ENCODE peak calls at places on chromosome 2, in six cellular contexts. M is effector CD4-positive, alpha-beta T cell; B is LoVo; D is CD8-positive, alpha-beta T cell; C is stomach; O is stimulated activated naive B cell treated with anti-CD40 and anti-IgM and Interleukin-4, amounts not matched to agents 10 μg/mL and 1 μg/mL and 100 μg/mL, for 72 hours. W is an unnamed sample.

GRCh38 chr2:502831-503230 is 174.4 kb downstream of the TMEM18 start:
- DNase-seq in M (no peak), B (no peak), D (no peak), C (no peak), O (no peak), W (no peak)

GRCh38 chr2:235827585-235827992 is 333.7 kb downstream of the AGAP1 start:
- DNase-seq in M (no peak), B (peak; percentile 46), D (no peak), C (no peak), O (no peak), W (no peak)

GRCh38 chr2:70983506-70984227 is 5.2 kb downstream of the ANKRD53 start:
- DNase-seq in M (no peak), B (no peak), D (no peak), C (peak; percentile 22), O (no peak), W (no peak)

GRCh38 chr2:5766051-5766450 is 73.9 kb downstream of the SOX11 start:
- DNase-seq in M (no peak), B (no peak), D (no peak), C (no peak), O (no peak), W (no peak)

GRCh38 chr2:169732075-169732474 is 1.6 kb upstream of the KLHL23 start:
- DNase-seq in M (no peak), B (no peak), D (no peak), C (no peak), O (no peak), W (no peak)

GRCh38 chr2:27096748-27097297 is 10.3 kb downstream of the KHK start:
- DNase-seq in M (no peak), B (no peak), D (no peak), C (no peak), O (no peak), W (no peak)

GRCh38 chr2:144834954-144835633 is 315.2 kb upstream of the ZEB2 start:
- DNase-seq in M (no peak), B (no peak), D (no peak), C (no peak), O (no peak), W (no peak)

GRCh38 chr2:73998451-73998850 is 13.7 kb downstream of the TET3 start:
- DNase-seq in M (peak; percentile 50), B (no peak), D (peak; percentile 26), C (no peak), O (no peak), W (no peak)

GRCh38 chr2:85924522-85924921 is 35.7 kb upstream of the ST3GAL5 start:
- DNase-seq in M (no peak), B (no peak), D (no peak), C (no peak), O (no peak), W (peak; percentile 34)

GRCh38 chr2:140027320-140027719 is 1247.1 kb upstream of the NXPH2 start:
- DNase-seq in M (no peak), B (no peak), D (no peak), C (no peak), O (no peak), W (no peak)